ENCODE peak calls at places on chromosomes 6 and 20, in ten cellular contexts. M, X, V, Q, I, K, Z, N, W and O are unnamed samples.

GRCh38 chr6:45946352-45946751 is 69.3 kb downstream of the CLIC5 start:
- DNase-seq in M (peak), X (no peak), V (no peak), Q (no peak), I (peak), K (no peak), Z (no peak), N (peak), W (no peak), O (no peak)

GRCh38 chr6:161135695-161136591 is 137.9 kb downstream of the AGPAT4 start:
- DNase-seq in M (no peak), X (no peak), V (no peak), Q (peak), I (no peak), K (no peak), Z (no peak), N (no peak), W (no peak), O (peak)

GRCh38 chr6:129643968-129644367 is 66.0 kb downstream of the ARHGAP18 start:
- DNase-seq in M (no peak), X (no peak), V (no peak), Q (no peak), I (peak), K (no peak), Z (no peak), N (no peak), W (no peak), O (no peak)

GRCh38 chr6:38021029-38021428 is 201.5 kb downstream of the ZFAND3 start:
- DNase-seq in M (no peak), X (no peak), V (no peak), Q (no peak), I (no peak), K (no peak), Z (no peak), N (no peak), W (no peak), O (no peak)

GRCh38 chr6:138161434-138162103 is at the start of gene ARFGEF3:
- DNase-seq in M (peak), X (no peak), V (peak), Q (no peak), I (peak), K (no peak), Z (peak), N (no peak), W (no peak), O (no peak)

GRCh38 chr20:52965380-52965779 is 6.8 kb upstream of the TSHZ2 start:
- DNase-seq in M (no peak), X (no peak), V (no peak), Q (no peak), I (no peak), K (no peak), Z (no peak), N (no peak), W (no peak), O (no peak)

GRCh38 chr6:74001091-74001490 is 305.1 kb downstream of the CD109 start:
- DNase-seq in M (no peak), X (no peak), V (no peak), Q (no peak), I (no peak), K (no peak), Z (no peak), N (no peak), W (no peak), O (no peak)

GRCh38 chr6:6982663-6983062 is 125.1 kb upstream of the RREB1 start:
- DNase-seq in M (no peak), X (no peak), V (no peak), Q (no peak), I (no peak), K (no peak), Z (no peak), N (no peak), W (no peak), O (no peak)

GRCh38 chr6:31829633-31830492 is 2.3 kb downstream of the HSPA1B start:
- DNase-seq in M (no peak), X (no peak), V (no peak), Q (no peak), I (peak), K (no peak), Z (peak), N (no peak), W (no peak), O (no peak)

GRCh38 chr6:42341221-42341620 is 110.5 kb downstream of the TRERF1 start:
- DNase-seq in M (no peak), X (no peak), V (no peak), Q (no peak), I (no peak), K (no peak), Z (no peak), N (no peak), W (no peak), O (no peak)

GRCh38 chr20:35849726-35850125 is 77.9 kb downstream of the PHF20 start:
- DNase-seq in M (no peak), X (no peak), V (no peak), Q (no peak), I (no peak), K (no peak), Z (no peak), N (no peak), W (no peak), O (no peak)

GRCh38 chr20:52313335-52313963 is 121.9 kb upstream of the ZFP64 start:
- DNase-seq in M (peak), X (peak), V (peak), Q (no peak), I (peak), K (peak), Z (no peak), N (no peak), W (no peak), O (no peak)

GRCh38 chr20:58271596-58272460 is 37.7 kb upstream of the RAB22A start:
- DNase-seq in M (no peak), X (peak), V (no peak), Q (no peak), I (no peak), K (no peak), Z (no peak), N (no peak), W (no peak), O (no peak)

GRCh38 chr20:23783447-23783846 is 32.7 kb upstream of the CST1 start:
- DNase-seq in M (no peak), X (no peak), V (no peak), Q (no peak), I (no peak), K (no peak), Z (no peak), N (no peak), W (no peak), O (no peak)

DNA sequence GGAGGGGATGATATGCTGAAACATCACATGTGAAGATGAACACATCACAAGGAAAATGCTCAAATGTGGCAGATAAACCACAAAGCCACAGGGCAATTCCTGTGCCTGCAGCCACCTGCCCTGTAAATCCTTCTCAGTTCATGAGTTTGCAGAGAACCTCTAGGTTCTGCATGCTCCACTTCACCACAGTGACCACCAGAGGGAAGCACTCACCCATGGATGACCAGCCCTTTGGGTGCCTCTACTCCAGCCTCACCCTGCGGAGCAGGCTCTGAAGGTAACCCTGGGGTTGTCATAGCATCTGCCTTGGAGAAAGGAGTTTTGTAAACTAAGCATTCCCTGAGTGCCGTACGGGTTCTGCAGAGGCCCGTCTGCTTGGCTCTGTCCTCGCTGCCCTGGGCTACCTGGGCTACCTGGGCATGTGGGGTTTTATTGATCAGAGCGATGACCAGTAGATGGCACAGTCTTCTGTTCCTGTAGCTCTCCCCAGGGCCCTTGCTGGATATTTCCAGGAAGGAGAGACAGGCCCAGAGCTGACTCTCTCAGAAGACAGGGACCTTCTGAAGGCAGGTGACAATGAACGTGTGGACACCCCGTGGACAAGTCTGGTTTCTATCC is 31.7 kb upstream of the CST1 start:
- DNase-seq in M (no peak), X (peak), V (peak), Q (no peak), I (peak), K (peak), Z (no peak), N (no peak), W (no peak), O (no peak)
- TF ChIP-seq CTCF in M (peak), X (peak), V (no peak), Q (peak), I (peak), K (peak), Z (no peak), N (no peak), W (peak), O (no peak)

DNA sequence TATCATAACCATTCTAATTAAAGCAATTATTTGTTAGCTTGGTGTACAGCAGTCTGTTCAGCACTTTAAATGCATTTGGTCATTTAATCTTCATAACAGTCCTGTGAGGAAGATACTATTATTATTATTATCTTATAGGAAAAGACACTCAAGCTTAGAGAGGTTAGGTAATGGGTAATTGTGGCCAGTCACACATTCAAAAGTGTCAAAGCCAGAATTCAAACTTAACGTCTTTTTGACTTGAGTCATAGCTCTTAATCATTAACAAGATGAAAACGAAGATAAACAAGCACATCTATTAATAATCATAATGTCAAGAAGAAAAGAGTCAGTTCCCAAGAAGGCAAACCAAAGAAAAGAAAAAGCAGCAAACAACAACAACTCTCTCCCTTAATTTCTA is 251.0 kb downstream of the SYNE1 start:
- DNase-seq in M (no peak), X (no peak), V (no peak), Q (no peak), I (peak), K (peak), Z (no peak), N (no peak), W (no peak), O (no peak)
- H3K27ac ChIP-seq in M (no peak), X (no peak), V (no peak), Q (no peak), I (no peak), K (no peak), Z (no peak), N (no peak), W (no peak), O (no peak)

DNA sequence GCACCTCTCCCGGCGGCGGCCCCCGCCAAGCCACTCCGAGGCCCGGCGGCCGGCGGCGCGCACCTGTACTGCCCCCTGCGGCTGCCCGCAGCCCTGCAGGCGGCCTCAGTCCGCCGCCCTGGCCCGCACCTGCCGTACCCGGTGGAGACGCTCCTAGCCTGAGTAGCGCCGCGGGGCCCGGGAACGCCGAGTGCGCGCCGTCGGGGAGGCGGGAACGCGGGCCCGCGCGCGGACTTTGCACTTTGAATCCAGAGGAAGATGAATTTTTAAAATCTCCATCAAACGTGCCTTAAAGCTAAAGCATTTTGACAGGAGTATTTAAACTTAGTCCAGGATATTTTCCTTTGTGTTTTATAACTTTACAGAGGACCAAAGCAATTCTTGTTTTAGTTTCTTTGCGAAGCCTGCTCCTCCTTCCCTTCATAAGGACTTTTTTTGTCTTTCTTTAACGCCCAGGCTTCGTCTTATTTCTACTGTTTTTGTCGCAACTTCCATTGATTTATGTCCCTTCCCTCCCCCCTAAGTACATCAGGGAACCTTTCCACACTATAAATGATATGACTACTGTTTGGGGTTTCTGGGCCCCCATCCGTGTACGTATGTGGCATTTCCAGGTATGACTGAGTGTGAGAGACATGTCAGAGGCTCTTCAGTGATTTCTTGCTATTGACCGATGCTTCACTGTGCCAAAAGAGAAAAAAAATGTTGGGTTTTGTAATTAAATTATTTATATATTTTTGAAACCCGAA is 2.0 kb downstream of the FOXQ1 start:
- DNase-seq in M (no peak), X (no peak), V (peak), Q (no peak), I (peak), K (peak), Z (no peak), N (no peak), W (no peak), O (no peak)
- TF ChIP-seq CTCF in M (no peak), X (peak), V (peak), Q (peak), I (peak), K (peak), Z (no peak), N (no peak), W (no peak), O (no peak)

GRCh38 chr6:43806758-43807227 is 36.8 kb downstream of the VEGFA start:
- DNase-seq in M (no peak), X (no peak), V (no peak), Q (no peak), I (no peak), K (no peak), Z (no peak), N (no peak), W (no peak), O (no peak)

GRCh38 chr6:43804550-43805223 is 34.7 kb downstream of the VEGFA start:
- DNase-seq in M (no peak), X (no peak), V (peak), Q (no peak), I (no peak), K (no peak), Z (no peak), N (no peak), W (no peak), O (no peak)

GRCh38 chr6:43807228-43808061 is 37.4 kb downstream of the VEGFA start:
- DNase-seq in M (no peak), X (no peak), V (no peak), Q (no peak), I (no peak), K (peak), Z (no peak), N (no peak), W (no peak), O (no peak)

GRCh38 chr6:43805695-43806040 is 35.7 kb downstream of the VEGFA start:
- DNase-seq in M (no peak), X (no peak), V (no peak), Q (no peak), I (no peak), K (no peak), Z (no peak), N (no peak), W (no peak), O (no peak)

GRCh38 chr6:43806041-43806757 is 36.2 kb downstream of the VEGFA start:
- DNase-seq in M (no peak), X (no peak), V (peak), Q (no peak), I (peak), K (no peak), Z (no peak), N (no peak), W (no peak), O (no peak)
- H3K27ac ChIP-seq in M (no peak), X (no peak), V (peak), Q (no peak), I (peak), K (no peak), Z (no peak), N (no peak), W (no peak), O (no peak)

GRCh38 chr6:33971580-33971979 is 167.8 kb upstream of the MLN start:
- DNase-seq in M (no peak), X (no peak), V (no peak), Q (no peak), I (no peak), K (no peak), Z (no peak), N (no peak), W (no peak), O (no peak)

GRCh38 chr6:33967266-33967767 is 163.5 kb upstream of the MLN start:
- DNase-seq in M (no peak), X (no peak), V (no peak), Q (no peak), I (no peak), K (no peak), Z (peak), N (peak), W (peak), O (no peak)

GRCh38 chr6:33966536-33966935 is 162.7 kb upstream of the MLN start:
- DNase-seq in M (no peak), X (no peak), V (no peak), Q (no peak), I (no peak), K (no peak), Z (no peak), N (peak), W (peak), O (no peak)

GRCh38 chr6:33965766-33966165 is 162.0 kb upstream of the MLN start:
- DNase-seq in M (no peak), X (no peak), V (no peak), Q (no peak), I (no peak), K (peak), Z (peak), N (no peak), W (peak), O (no peak)

DNA sequence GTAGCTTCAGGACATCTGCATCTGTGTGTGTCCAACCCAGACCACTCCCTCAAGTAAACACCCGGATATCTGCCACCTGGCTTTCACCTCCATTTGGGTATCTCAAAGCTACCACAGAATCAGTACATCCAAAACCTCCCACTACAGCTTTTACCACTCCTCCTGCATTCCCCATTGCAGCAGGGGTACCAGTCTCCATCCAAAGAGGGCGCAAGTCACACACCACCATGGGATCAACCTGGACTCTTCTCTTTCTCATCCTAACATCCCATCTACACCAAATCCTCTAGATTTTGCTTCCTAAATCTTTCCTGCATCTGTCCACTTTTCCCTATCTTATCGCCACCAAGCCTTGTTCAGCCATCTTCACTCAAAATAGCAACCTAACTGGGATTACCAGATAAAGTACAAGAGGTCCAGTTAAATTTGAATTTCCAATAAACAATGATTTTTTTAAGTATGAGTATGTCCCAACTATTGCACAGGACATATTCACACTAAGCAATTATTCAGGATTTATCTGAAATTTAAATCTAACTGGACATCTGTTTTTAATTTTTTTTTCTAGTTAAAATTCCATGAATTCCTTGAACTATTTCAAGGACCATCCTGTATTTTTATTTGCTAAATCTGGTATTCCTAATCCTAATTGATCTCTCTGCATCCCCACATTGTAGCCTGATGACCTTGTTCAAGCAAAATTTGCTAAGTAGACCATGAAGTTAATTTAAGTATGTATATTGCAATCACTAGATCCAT is 164.3 kb upstream of the MLN start:
- DNase-seq in M (no peak), X (no peak), V (no peak), Q (no peak), I (peak), K (no peak), Z (peak), N (no peak), W (peak), O (no peak)
- TF ChIP-seq CTCF in M (peak), X (peak), V (no peak), Q (no peak), I (peak), K (peak), Z (no peak), N (peak), W (no peak), O (no peak)

GRCh38 chr20:62512812-62513211 is 37.0 kb upstream of the GATA5 start:
- DNase-seq in M (no peak), X (no peak), V (no peak), Q (no peak), I (no peak), K (no peak), Z (no peak), N (no peak), W (no peak), O (no peak)
- H3K27ac ChIP-seq in M (no peak), X (no peak), V (no peak), Q (peak), I (no peak), K (no peak), Z (no peak), N (no peak), W (no peak), O (no peak)

GRCh38 chr6:110328231-110328630 is 29.9 kb downstream of the METTL24 start:
- DNase-seq in M (peak), X (peak), V (no peak), Q (no peak), I (no peak), K (no peak), Z (no peak), N (no peak), W (no peak), O (no peak)

GRCh38 chr6:110329348-110329728 is 28.8 kb downstream of the METTL24 start:
- DNase-seq in M (no peak), X (no peak), V (no peak), Q (no peak), I (no peak), K (no peak), Z (no peak), N (peak), W (no peak), O (no peak)

GRCh38 chr6:110325197-110325596 is 33.0 kb downstream of the METTL24 start:
- DNase-seq in M (no peak), X (peak), V (peak), Q (no peak), I (no peak), K (no peak), Z (no peak), N (peak), W (no peak), O (no peak)

GRCh38 chr6:110329729-110330436 is 28.3 kb downstream of the METTL24 start:
- DNase-seq in M (peak), X (peak), V (peak), Q (no peak), I (no peak), K (no peak), Z (no peak), N (peak), W (no peak), O (no peak)

DNA sequence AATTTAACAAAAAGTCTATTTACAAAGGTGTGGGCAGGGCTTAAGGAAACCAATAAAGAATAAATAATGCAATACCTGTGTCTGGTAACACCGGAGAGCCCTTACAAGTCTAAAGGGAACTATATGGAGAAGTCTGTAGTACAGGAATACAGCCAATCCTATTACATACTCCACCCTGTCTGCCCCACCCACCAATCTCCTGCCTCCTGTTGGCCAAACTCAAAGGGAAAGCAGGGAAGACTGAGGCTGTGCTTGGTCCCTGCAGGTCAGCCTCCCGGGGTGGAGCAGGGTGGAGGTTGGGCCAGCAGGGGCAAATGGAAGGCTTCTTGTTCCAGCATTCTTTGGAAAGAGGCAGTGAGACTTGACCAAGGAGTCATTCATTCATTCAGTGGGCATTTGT is 31.5 kb downstream of the METTL24 start:
- DNase-seq in M (no peak), X (no peak), V (no peak), Q (no peak), I (no peak), K (no peak), Z (no peak), N (no peak), W (no peak), O (no peak)
- TF ChIP-seq CTCF in M (no peak), X (no peak), V (no peak), Q (no peak), I (no peak), K (no peak), Z (no peak), N (no peak), W (no peak), O (no peak)